ENCODE peak calls at places on chromosome 4, in four cellular contexts. A, U, N and Z are unnamed samples.

GRCh38 chr4:17623451-17624001 is 9.1 kb downstream of the MED28 start:
- DNase-seq in U (no peak), A (no peak), N (no peak), Z (peak)

GRCh38 chr4:108706289-108706688 is 55.9 kb downstream of the OSTC start:
- DNase-seq in N (no peak), A (no peak), U (no peak), Z (no peak)

GRCh38 chr4:19400820-19401219 is 850.9 kb upstream of the SLIT2 start:
- DNase-seq in U (no peak), N (no peak), A (no peak), Z (no peak)

GRCh38 chr4:18894928-18895327 is 873.4 kb upstream of the LCORL start:
- DNase-seq in N (no peak), U (no peak), A (no peak), Z (no peak)

GRCh38 chr4:48954314-48954713 is 31.8 kb upstream of the CWH43 start:
- DNase-seq in N (no peak), A (no peak), U (no peak), Z (no peak)

GRCh38 chr4:164779811-164780216 is 25.9 kb downstream of the SMIM31 start:
- DNase-seq in A (no peak), U (no peak), N (no peak), Z (no peak)

GRCh38 chr4:152014280-152014679 is 253.5 kb upstream of the GATB start:
- DNase-seq in N (no peak), U (peak), A (no peak), Z (no peak)

GRCh38 chr4:4752025-4752424 is 107.4 kb upstream of the MSX1 start:
- DNase-seq in N (no peak), A (no peak), U (no peak), Z (no peak)

GRCh38 chr4:67207941-67208441 is 337.3 kb downstream of the CENPC start:
- DNase-seq in U (no peak), N (no peak), A (no peak), Z (no peak)

GRCh38 chr4:148071009-148071408 is 339.1 kb downstream of the ARHGAP10 start:
- DNase-seq in A (no peak), U (no peak), N (no peak), Z (no peak)

GRCh38 chr4:105140684-105141490 is 5.8 kb upstream of the TET2 start:
- DNase-seq in U (no peak), A (no peak), N (no peak), Z (no peak)

GRCh38 chr4:169029947-169030346 is 19.9 kb upstream of the CBR4 start:
- DNase-seq in A (no peak), U (no peak), N (no peak), Z (no peak)

GRCh38 chr4:8330821-8331566 is 61.4 kb downstream of the HTRA3 start:
- DNase-seq in N (no peak), U (no peak), A (no peak), Z (peak)

GRCh38 chr4:87732033-87732770 is 67.2 kb upstream of the IBSP start:
- DNase-seq in N (no peak), U (no peak), A (no peak), Z (no peak)

GRCh38 chr4:41384992-41385391 is 128.3 kb downstream of the UCHL1 start:
- DNase-seq in A (no peak), N (no peak), U (peak), Z (peak)

GRCh38 chr4:184807261-184807660 is 18.5 kb downstream of the ACSL1 start:
- DNase-seq in A (peak), U (peak), N (no peak), Z (no peak)

GRCh38 chr4:185538806-185539205 is 3.5 kb upstream of the PDLIM3 start:
- DNase-seq in A (no peak), N (no peak), U (no peak), Z (no peak)

GRCh38 chr4:80201326-80202151 is 4.2 kb downstream of the PRDM8 start:
- DNase-seq in A (peak), U (no peak), N (no peak), Z (peak)

GRCh38 chr4:102564399-102564921 is 63.3 kb downstream of the NFKB1 start:
- DNase-seq in N (no peak), U (no peak), A (no peak), Z (no peak)

GRCh38 chr4:184805462-184806245 is 20.1 kb downstream of the ACSL1 start:
- DNase-seq in U (peak), A (no peak), N (no peak), Z (peak)

GRCh38 chr4:183580370-183580769 is 75.5 kb downstream of the ING2 start:
- DNase-seq in A (no peak), N (no peak), U (no peak), Z (no peak)

GRCh38 chr4:149293233-149293632 is 522.4 kb downstream of the IQCM start:
- DNase-seq in N (no peak), U (no peak), A (no peak), Z (no peak)

GRCh38 chr4:17072483-17072882 is 174.0 kb upstream of the LDB2 start:
- DNase-seq in U (no peak), A (no peak), N (no peak), Z (no peak)

GRCh38 chr4:57588557-57588956 is 478.4 kb upstream of the IGFBP7 start:
- DNase-seq in U (no peak), A (no peak), N (no peak), Z (no peak)

GRCh38 chr4:118865091-118865708 is 23.5 kb upstream of the SYNPO2 start:
- DNase-seq in U (peak), A (peak), N (no peak), Z (no peak)

GRCh38 chr4:13329963-13330362 is 154.2 kb downstream of the RAB28 start:
- DNase-seq in A (peak), N (no peak), U (peak), Z (no peak)

GRCh38 chr4:40309250-40309774 is 25.8 kb upstream of the CHRNA9 start:
- DNase-seq in N (no peak), U (no peak), A (no peak), Z (peak)

GRCh38 chr4:34091451-34091850 is 2152.9 kb downstream of the ARAP2 start:
- DNase-seq in A (no peak), N (no peak), U (no peak), Z (no peak)

GRCh38 chr4:15955670-15956069 is 7.3 kb downstream of the FGFBP2 start:
- DNase-seq in A (no peak), U (no peak), N (no peak), Z (no peak)

GRCh38 chr4:7766086-7766485 is 173.6 kb downstream of the AFAP1 start:
- DNase-seq in A (no peak), U (no peak), N (no peak), Z (no peak)

GRCh38 chr4:100891808-100892207 is 374.0 kb upstream of the EMCN start:
- DNase-seq in A (no peak), U (no peak), N (no peak), Z (no peak)

GRCh38 chr4:44629280-44629866 is 22.1 kb downstream of the YIPF7 start:
- DNase-seq in U (peak), N (no peak), A (peak), Z (no peak)

GRCh38 chr4:165627128-165627527 is 245.9 kb upstream of the TLL1 start:
- DNase-seq in U (no peak), N (no peak), A (no peak), Z (no peak)

GRCh38 chr4:43238556-43238955 is 346.0 kb downstream of the GRXCR1 start:
- DNase-seq in N (no peak), U (no peak), A (no peak), Z (no peak)